ENCODE peak calls at places on chromosomes 5 and 9, in five cellular contexts. One of them, this sample, is unnamed.

GRCh38 chr5:1502046-1502736 is 21.6 kb downstream of the LPCAT1 start:
- DNase-seq in AG10803: no peak
- DNase-seq in BE2C: no peak
- DNase-seq in tibial nerve: no peak
- DNase-seq in esophagus squamous epithelium: peak
- DNase-seq in this sample: no peak

GRCh38 chr9:116549061-116549664 is 137.9 kb upstream of the TRIM32 start:
- DNase-seq in tibial nerve: peak
- DNase-seq in AG10803: peak
- DNase-seq in esophagus squamous epithelium: no peak
- DNase-seq in BE2C: peak
- DNase-seq in this sample: peak

GRCh38 chr5:55897905-55898304 is 46.7 kb downstream of the IL31RA start:
- DNase-seq in AG10803: peak
- DNase-seq in esophagus squamous epithelium: no peak
- DNase-seq in BE2C: peak
- DNase-seq in tibial nerve: peak
- DNase-seq in this sample: peak

GRCh38 chr9:93712896-93713295 is 136.5 kb downstream of the PHF2 start:
- DNase-seq in tibial nerve: no peak
- DNase-seq in esophagus squamous epithelium: no peak
- DNase-seq in BE2C: no peak
- DNase-seq in AG10803: no peak
- DNase-seq in this sample: no peak

GRCh38 chr9:107732781-107733529 is 243.4 kb upstream of the KLF4 start:
- DNase-seq in esophagus squamous epithelium: no peak
- DNase-seq in AG10803: peak
- DNase-seq in tibial nerve: peak
- DNase-seq in BE2C: no peak
- DNase-seq in this sample: peak

GRCh38 chr5:153476767-153477166 is 13.7 kb upstream of the GRIA1 start:
- DNase-seq in AG10803: peak
- DNase-seq in tibial nerve: no peak
- DNase-seq in BE2C: no peak
- DNase-seq in esophagus squamous epithelium: no peak
- DNase-seq in this sample: peak

GRCh38 chr5:113693205-113693553 is 179.7 kb downstream of the YTHDC2 start:
- DNase-seq in BE2C: no peak
- DNase-seq in tibial nerve: no peak
- DNase-seq in esophagus squamous epithelium: no peak
- DNase-seq in AG10803: no peak
- DNase-seq in this sample: no peak

GRCh38 chr5:125198270-125198974 is 452.0 kb upstream of the ZNF608 start:
- DNase-seq in BE2C: peak
- DNase-seq in esophagus squamous epithelium: no peak
- DNase-seq in AG10803: peak
- DNase-seq in tibial nerve: peak
- DNase-seq in this sample: peak

GRCh38 chr5:95823738-95824609 is 1.4 kb upstream of the GLRX start:
- DNase-seq in esophagus squamous epithelium: no peak
- DNase-seq in BE2C: no peak
- DNase-seq in tibial nerve: peak
- DNase-seq in AG10803: peak
- DNase-seq in this sample: peak

GRCh38 chr9:134663753-134664415 is 22.3 kb downstream of the COL5A1 start:
- DNase-seq in AG10803: peak
- DNase-seq in esophagus squamous epithelium: no peak
- DNase-seq in tibial nerve: no peak
- DNase-seq in BE2C: no peak
- DNase-seq in this sample: no peak
- TF ChIP-seq CTCF in AG10803: peak
- TF ChIP-seq CTCF in esophagus squamous epithelium: no peak
- TF ChIP-seq CTCF in tibial nerve: no peak
- TF ChIP-seq CTCF in BE2C: peak
- TF ChIP-seq CTCF in this sample: peak

DNA sequence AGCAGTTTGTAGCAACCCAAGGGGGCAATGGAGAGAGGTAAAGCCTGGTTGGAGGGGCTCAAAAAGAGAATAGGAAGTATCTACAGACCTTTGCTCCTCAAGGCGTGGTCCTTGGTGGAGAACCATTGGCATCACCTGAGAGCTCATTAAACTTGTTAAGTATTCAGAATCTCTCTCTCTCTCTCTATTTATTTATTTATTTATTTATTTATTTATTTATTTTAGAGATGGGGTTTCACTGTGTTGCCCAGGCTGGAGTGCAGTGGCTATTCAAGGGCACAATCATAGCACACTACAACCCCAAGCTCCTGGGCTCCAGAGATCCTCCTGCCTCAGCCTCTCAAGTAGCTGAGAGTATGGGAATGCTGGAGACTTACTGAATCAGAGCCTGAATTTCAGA is 193.1 kb upstream of the ADCY2 start:
- DNase-seq in esophagus squamous epithelium: no peak
- DNase-seq in BE2C: no peak
- DNase-seq in AG10803: no peak
- DNase-seq in tibial nerve: no peak
- DNase-seq in this sample: no peak
- H3K4me3 ChIP-seq in esophagus squamous epithelium: no peak
- H3K4me3 ChIP-seq in BE2C: no peak
- H3K4me3 ChIP-seq in AG10803: no peak
- H3K4me3 ChIP-seq in tibial nerve: no peak
- H3K4me3 ChIP-seq in this sample: no peak

GRCh38 chr5:107104774-107105050 is 566.0 kb downstream of the EFNA5 start:
- DNase-seq in tibial nerve: no peak
- DNase-seq in BE2C: no peak
- DNase-seq in esophagus squamous epithelium: no peak
- DNase-seq in AG10803: no peak
- DNase-seq in this sample: peak
- TF ChIP-seq CTCF in tibial nerve: no peak
- TF ChIP-seq CTCF in BE2C: no peak
- TF ChIP-seq CTCF in esophagus squamous epithelium: no peak
- TF ChIP-seq CTCF in AG10803: no peak
- TF ChIP-seq CTCF in this sample: no peak

GRCh38 chr9:128203024-128203841 is at the start of gene DNM1:
- DNase-seq in esophagus squamous epithelium: no peak
- DNase-seq in BE2C: peak
- DNase-seq in AG10803: peak
- DNase-seq in tibial nerve: no peak
- DNase-seq in this sample: peak

GRCh38 chr9:128203842-128204551 is 818 bp downstream of the DNM1 start:
- DNase-seq in BE2C: peak
- DNase-seq in tibial nerve: no peak
- DNase-seq in esophagus squamous epithelium: no peak
- DNase-seq in AG10803: peak
- DNase-seq in this sample: peak

GRCh38 chr9:128205296-128205944 is 2.2 kb downstream of the DNM1 start:
- DNase-seq in BE2C: no peak
- DNase-seq in AG10803: no peak
- DNase-seq in esophagus squamous epithelium: no peak
- DNase-seq in tibial nerve: no peak
- DNase-seq in this sample: no peak

GRCh38 chr9:128206484-128206883 is 3.3 kb downstream of the DNM1 start:
- DNase-seq in BE2C: no peak
- DNase-seq in AG10803: no peak
- DNase-seq in tibial nerve: no peak
- DNase-seq in esophagus squamous epithelium: no peak
- DNase-seq in this sample: no peak

DNA sequence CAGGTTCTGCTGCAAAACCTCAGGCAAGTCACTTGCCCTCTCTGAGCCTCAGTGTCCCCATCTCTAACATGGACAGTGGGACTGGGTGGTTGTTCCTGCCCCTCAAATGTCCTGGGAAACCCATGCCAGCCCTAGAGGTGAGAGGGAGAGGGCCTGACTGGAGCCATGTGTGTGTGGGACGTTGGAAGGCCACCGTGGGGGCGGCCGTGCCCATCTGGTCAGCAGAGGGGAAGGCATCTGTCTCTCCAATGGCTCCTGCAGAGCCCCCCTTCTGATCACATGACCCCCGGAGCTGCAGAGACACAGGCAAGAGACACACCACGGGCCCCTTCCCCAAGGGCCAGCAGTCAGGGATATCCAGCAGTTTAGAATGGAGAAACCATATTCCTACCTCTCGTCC is 1.7 kb downstream of the DNM1 start:
- DNase-seq in BE2C: no peak
- DNase-seq in AG10803: no peak
- DNase-seq in esophagus squamous epithelium: no peak
- DNase-seq in tibial nerve: no peak
- DNase-seq in this sample: no peak
- H3K4me3 ChIP-seq in BE2C: peak
- H3K4me3 ChIP-seq in AG10803: peak
- H3K4me3 ChIP-seq in esophagus squamous epithelium: no peak
- H3K4me3 ChIP-seq in tibial nerve: no peak
- H3K4me3 ChIP-seq in this sample: no peak

DNA sequence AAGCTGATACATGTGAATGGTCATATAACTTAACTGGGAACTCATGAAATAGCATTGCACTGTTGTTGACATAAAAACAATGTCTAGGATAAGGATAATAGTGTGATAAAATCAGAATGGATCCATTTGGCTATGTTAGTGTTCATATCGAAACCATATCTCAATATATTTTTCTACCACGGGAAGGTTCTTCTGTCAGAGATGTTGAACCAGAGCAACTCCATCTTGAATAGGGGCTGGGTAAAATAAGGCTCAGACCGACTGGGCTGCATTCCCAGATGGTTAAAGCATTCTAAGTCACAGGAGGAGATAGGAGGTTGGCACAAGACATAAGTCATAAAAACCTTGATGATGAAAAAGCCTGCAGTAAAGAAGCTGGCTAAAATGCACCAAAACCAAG is 56.3 kb downstream of the FNIP1 start:
- DNase-seq in esophagus squamous epithelium: no peak
- DNase-seq in tibial nerve: no peak
- DNase-seq in AG10803: no peak
- DNase-seq in BE2C: no peak
- DNase-seq in this sample: no peak
- TF ChIP-seq CTCF in esophagus squamous epithelium: no peak
- TF ChIP-seq CTCF in tibial nerve: no peak
- TF ChIP-seq CTCF in AG10803: no peak
- TF ChIP-seq CTCF in BE2C: no peak
- TF ChIP-seq CTCF in this sample: no peak

GRCh38 chr9:129385615-129385934 is 207.5 kb upstream of the IER5L start:
- DNase-seq in AG10803: no peak
- DNase-seq in tibial nerve: no peak
- DNase-seq in BE2C: no peak
- DNase-seq in esophagus squamous epithelium: no peak
- DNase-seq in this sample: no peak

GRCh38 chr9:129386812-129387177 is 208.7 kb upstream of the IER5L start:
- DNase-seq in tibial nerve: no peak
- DNase-seq in BE2C: peak
- DNase-seq in esophagus squamous epithelium: no peak
- DNase-seq in AG10803: no peak
- DNase-seq in this sample: no peak

GRCh38 chr9:129391215-129391614 is 213.2 kb upstream of the IER5L start:
- DNase-seq in tibial nerve: no peak
- DNase-seq in BE2C: no peak
- DNase-seq in AG10803: no peak
- DNase-seq in esophagus squamous epithelium: no peak
- DNase-seq in this sample: no peak

GRCh38 chr9:129384887-129385614 is 207.0 kb upstream of the IER5L start:
- DNase-seq in BE2C: no peak
- DNase-seq in AG10803: no peak
- DNase-seq in tibial nerve: no peak
- DNase-seq in esophagus squamous epithelium: no peak
- DNase-seq in this sample: no peak

DNA sequence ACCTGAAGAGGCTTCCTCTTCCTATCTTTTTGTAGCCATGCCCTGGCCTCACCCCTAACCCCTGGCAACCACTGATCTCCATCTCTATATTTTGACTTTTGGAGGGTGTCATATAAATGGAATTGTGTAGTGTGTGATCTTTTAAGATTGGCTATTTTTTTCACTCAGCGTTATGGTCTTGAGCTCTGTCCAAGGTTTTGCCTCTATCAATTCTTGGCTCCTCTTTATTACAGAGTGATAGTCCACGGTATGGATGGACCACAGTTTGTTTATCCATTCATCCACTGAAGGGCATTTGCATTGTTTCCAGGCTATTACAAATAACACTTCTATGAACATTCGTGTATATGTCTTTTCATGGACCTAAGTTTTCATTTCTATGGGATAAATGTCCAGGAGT is 209.8 kb upstream of the IER5L start:
- DNase-seq in AG10803: no peak
- DNase-seq in esophagus squamous epithelium: no peak
- DNase-seq in tibial nerve: no peak
- DNase-seq in BE2C: no peak
- DNase-seq in this sample: no peak
- H3K4me3 ChIP-seq in AG10803: no peak
- H3K4me3 ChIP-seq in esophagus squamous epithelium: no peak
- H3K4me3 ChIP-seq in tibial nerve: no peak
- H3K4me3 ChIP-seq in BE2C: no peak
- H3K4me3 ChIP-seq in this sample: no peak

GRCh38 chr5:59177644-59178043 is 594.8 kb downstream of the RAB3C start:
- DNase-seq in AG10803: no peak
- DNase-seq in BE2C: no peak
- DNase-seq in esophagus squamous epithelium: no peak
- DNase-seq in tibial nerve: no peak
- DNase-seq in this sample: no peak

GRCh38 chr5:59169768-59170150 is 586.9 kb downstream of the RAB3C start:
- DNase-seq in BE2C: no peak
- DNase-seq in AG10803: no peak
- DNase-seq in esophagus squamous epithelium: no peak
- DNase-seq in tibial nerve: no peak
- DNase-seq in this sample: no peak

GRCh38 chr5:59171131-59171530 is 588.3 kb downstream of the RAB3C start:
- DNase-seq in BE2C: no peak
- DNase-seq in tibial nerve: no peak
- DNase-seq in esophagus squamous epithelium: no peak
- DNase-seq in AG10803: no peak
- DNase-seq in this sample: no peak

GRCh38 chr5:59174248-59174844 is 591.5 kb downstream of the RAB3C start:
- DNase-seq in esophagus squamous epithelium: no peak
- DNase-seq in AG10803: peak
- DNase-seq in BE2C: peak
- DNase-seq in tibial nerve: peak
- DNase-seq in this sample: peak

DNA sequence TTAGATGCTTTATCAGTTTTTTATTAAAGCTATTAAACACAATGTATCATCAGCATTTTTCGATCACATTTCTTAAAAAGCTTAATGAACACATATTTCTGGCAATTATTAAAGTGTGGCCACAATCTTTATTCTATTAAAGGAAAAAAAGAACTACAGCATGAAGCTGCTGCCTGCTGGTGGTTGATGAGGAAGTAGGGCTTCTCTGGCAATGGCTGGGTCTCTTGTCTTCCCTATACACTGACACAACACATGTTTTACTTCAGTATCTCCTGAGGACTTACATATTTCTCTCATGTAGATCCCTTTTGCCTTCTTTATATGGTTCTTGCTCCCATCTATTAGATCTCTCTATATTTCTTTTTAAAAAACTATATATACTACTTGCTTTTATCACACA is 590.7 kb downstream of the RAB3C start:
- DNase-seq in BE2C: peak
- DNase-seq in esophagus squamous epithelium: no peak
- DNase-seq in AG10803: peak
- DNase-seq in tibial nerve: no peak
- DNase-seq in this sample: peak
- TF ChIP-seq CTCF in BE2C: peak
- TF ChIP-seq CTCF in esophagus squamous epithelium: no peak
- TF ChIP-seq CTCF in AG10803: peak
- TF ChIP-seq CTCF in tibial nerve: no peak
- TF ChIP-seq CTCF in this sample: peak

This sample was measured in cardiac fibroblast.